ENCODE peak calls at places on chromosomes 5 and 9, in six cellular contexts. G is A549, E is cardiac muscle cell, P is SJSA1, A is GM12892, U is HuH-7. H is an unnamed sample.

GRCh38 chr5:89313804-89314588 is 431.0 kb upstream of the MEF2C start:
- DNase-seq in E (peak), A (no peak), G (no peak), P (peak), U (no peak), H (peak)

GRCh38 chr5:10288600-10289213 is 19.0 kb downstream of the CMBL start:
- DNase-seq in E (peak), P (no peak), U (no peak), G (no peak), A (peak), H (peak)

GRCh38 chr5:60843693-60844428 is at the start of gene ELOVL7:
- DNase-seq in U (peak), G (peak), E (peak), A (peak), P (peak), H (peak)

GRCh38 chr5:10227396-10227795 is 22.3 kb downstream of the ATPSCKMT start:
- DNase-seq in G (no peak), A (no peak), E (no peak), U (no peak), P (peak), H (no peak)

GRCh38 chr9:116115731-116116353 is 37.7 kb upstream of the PAPPA start:
- DNase-seq in U (no peak), G (no peak), A (no peak), E (no peak), P (peak), H (no peak)

GRCh38 chr9:68750786-68751185 is 45.7 kb downstream of the PIP5K1B start:
- DNase-seq in P (no peak), G (no peak), U (no peak), E (no peak), A (no peak), H (no peak)

GRCh38 chr9:115883467-115884329 is 269.9 kb upstream of the PAPPA start:
- DNase-seq in P (peak), U (peak), G (peak), A (no peak), E (peak), H (no peak)

GRCh38 chr5:87735918-87736317 is 323.2 kb upstream of the CCNH start:
- DNase-seq in G (no peak), P (no peak), U (no peak), E (no peak), A (no peak), H (no peak)

GRCh38 chr5:129018836-129019235 is 53.5 kb downstream of the SLC27A6 start:
- DNase-seq in U (no peak), E (no peak), G (no peak), P (no peak), A (no peak), H (no peak)

GRCh38 chr5:62779010-62779422 is 200.4 kb downstream of the LRRC70 start:
- DNase-seq in E (peak), A (no peak), P (peak), G (peak), U (peak), H (peak)

GRCh38 chr9:83056911-83057310 is 6.0 kb downstream of the RASEF start:
- DNase-seq in G (no peak), P (no peak), E (no peak), A (no peak), U (no peak), H (no peak)

GRCh38 chr9:1267141-1267570 is 217.0 kb downstream of the DMRT2 start:
- DNase-seq in P (no peak), A (no peak), E (no peak), U (no peak), G (no peak), H (no peak)

GRCh38 chr5:41097642-41098041 is 26.5 kb upstream of the MROH2B start:
- DNase-seq in P (no peak), A (no peak), U (no peak), G (no peak), E (no peak), H (no peak)

GRCh38 chr9:97551308-97551707 is 49.8 kb downstream of the TMOD1 start:
- DNase-seq in U (no peak), E (no peak), P (no peak), A (no peak), G (no peak), H (no peak)

GRCh38 chr9:1978941-1979340 is 36.2 kb upstream of the SMARCA2 start:
- DNase-seq in G (no peak), U (no peak), P (no peak), E (no peak), A (no peak), H (no peak)

GRCh38 chr9:136128436-136128835 is 9.8 kb upstream of the TMEM250 start:
- DNase-seq in U (no peak), G (no peak), E (no peak), P (no peak), A (no peak), H (no peak)

GRCh38 chr5:16137177-16137576 is 42.4 kb downstream of the MARCHF11 start:
- DNase-seq in P (no peak), G (no peak), E (no peak), U (no peak), A (no peak), H (no peak)

GRCh38 chr5:170603578-170604565 is 100.1 kb downstream of the KCNIP1 start:
- DNase-seq in E (peak), U (peak), P (peak), G (peak), A (peak), H (peak)

GRCh38 chr9:26129216-26129615 is 451.0 kb upstream of the TUSC1 start:
- DNase-seq in U (no peak), P (no peak), E (no peak), A (no peak), G (no peak), H (no peak)

GRCh38 chr9:109903515-109904138 is 123.6 kb downstream of the PALM2AKAP2 start:
- DNase-seq in G (peak), P (peak), E (peak), A (no peak), U (peak), H (peak)

GRCh38 chr9:90508940-90509339 is 133.7 kb downstream of the DIRAS2 start:
- DNase-seq in E (no peak), P (no peak), G (no peak), U (no peak), A (no peak), H (no peak)

GRCh38 chr5:180853121-180853520 is 8.0 kb downstream of the ZFP62 start:
- DNase-seq in E (no peak), P (no peak), A (no peak), U (no peak), G (no peak), H (no peak)

GRCh38 chr5:135193213-135194125 is 159.4 kb upstream of the PITX1 start:
- DNase-seq in P (no peak), G (no peak), U (no peak), A (no peak), E (peak), H (no peak)

GRCh38 chr9:92610470-92611420 is 59.2 kb downstream of the IPPK start:
- DNase-seq in A (no peak), P (no peak), E (no peak), G (no peak), U (no peak), H (no peak)

GRCh38 chr5:159459951-159460538 is 129.8 kb upstream of the IL12B start:
- DNase-seq in G (no peak), A (no peak), E (no peak), P (peak), U (no peak), H (no peak)

GRCh38 chr9:71179183-71179582 is 57.8 kb upstream of the TRPM3 start:
- DNase-seq in G (no peak), A (no peak), P (no peak), E (no peak), U (no peak), H (no peak)

GRCh38 chr9:115050002-115050490 is 67.9 kb downstream of the TNC start:
- DNase-seq in G (no peak), A (no peak), E (no peak), U (no peak), P (no peak), H (no peak)

GRCh38 chr5:55540024-55540423 is 5.3 kb upstream of the PLPP1 start:
- DNase-seq in E (no peak), P (no peak), G (no peak), A (no peak), U (no peak), H (no peak)

GRCh38 chr5:74326571-74327338 is 313.8 kb downstream of the ENC1 start:
- DNase-seq in G (peak), E (peak), U (no peak), P (peak), A (peak), H (peak)

GRCh38 chr5:36073595-36074216 is 7.0 kb upstream of the UGT3A2 start:
- DNase-seq in P (no peak), U (peak), E (peak), G (no peak), A (peak), H (no peak)

GRCh38 chr5:607541-608285 is 4.4 kb upstream of the CEP72 start:
- DNase-seq in P (no peak), G (no peak), A (no peak), E (no peak), U (no peak), H (peak)

GRCh38 chr9:3238241-3238640 is 287.6 kb downstream of the RFX3 start:
- DNase-seq in P (no peak), A (no peak), G (no peak), U (peak), E (no peak), H (no peak)

GRCh38 chr5:59923465-59923864 is 29.9 kb upstream of the PDE4D start:
- DNase-seq in U (no peak), A (no peak), E (peak), G (no peak), P (no peak), H (no peak)